ENCODE peak calls at places on chromosomes 11 and 22, in six cellular contexts. N is stimulated activated CD4-positive, alpha-beta T cell treated with anti-CD3 and anti-CD28 coated beads, Interleukin-4, amount 100 ng/mL, for 48 hours; X is uterus; I is NCI-H1105; S is nephron progenitor cell; J is GM23338. Q is an unnamed sample.

GRCh38 chr22:44389926-44390925 is 77.5 kb upstream of the SHISAL1 start:
- DNase-seq in J (no peak), S (no peak), X (no peak), N (no peak), I (no peak), Q (no peak)

GRCh38 chr11:72657356-72657755 is 16.9 kb downstream of the PDE2A start:
- DNase-seq in I (no peak), S (peak), J (no peak), N (no peak), X (no peak), Q (no peak)

GRCh38 chr11:107743161-107743560 is 31.3 kb upstream of the SLN start:
- DNase-seq in J (no peak), N (no peak), X (no peak), S (no peak), I (no peak), Q (no peak)

GRCh38 chr11:95575517-95575916 is 214.1 kb downstream of the FAM76B start:
- DNase-seq in S (no peak), J (no peak), N (no peak), I (no peak), X (no peak), Q (no peak)

GRCh38 chr11:14335712-14336111 is 23.3 kb downstream of the RRAS2 start:
- DNase-seq in S (no peak), N (no peak), I (no peak), X (no peak), J (no peak), Q (no peak)

GRCh38 chr11:114964676-114965214 is 286.4 kb downstream of the NXPE2 start:
- DNase-seq in I (peak), N (no peak), X (no peak), J (no peak), S (no peak), Q (no peak)

GRCh38 chr11:17408641-17409040 is 20.2 kb upstream of the KCNJ11 start:
- DNase-seq in S (no peak), I (no peak), J (no peak), X (no peak), N (no peak), Q (no peak)

GRCh38 chr22:34333285-34333684 is 413.0 kb upstream of the LARGE1 start:
- DNase-seq in N (no peak), X (no peak), S (no peak), J (peak), I (no peak), Q (no peak)

GRCh38 chr22:36541831-36542391 is 12.9 kb upstream of the EIF3D start:
- DNase-seq in X (peak), I (no peak), S (no peak), J (no peak), N (peak), Q (no peak)

GRCh38 chr22:29790061-29790460 is 22.9 kb downstream of the UQCR10 start:
- DNase-seq in N (no peak), I (no peak), X (no peak), S (no peak), J (no peak), Q (no peak)

GRCh38 chr11:11972942-11973341 is 35.5 kb downstream of the DKK3 start:
- DNase-seq in I (no peak), J (no peak), N (no peak), X (no peak), S (no peak), Q (no peak)

GRCh38 chr11:62689421-62690183 is at the start of gene LRRN4CL:
- DNase-seq in I (no peak), N (no peak), X (peak), J (no peak), S (no peak), Q (no peak)

GRCh38 chr11:129767827-129768226 is 47.8 kb upstream of the TMEM45B start:
- DNase-seq in I (no peak), S (no peak), N (no peak), J (no peak), X (no peak), Q (no peak)

GRCh38 chr22:44570476-44571445 is 72.7 kb upstream of the RTL6 start:
- DNase-seq in I (no peak), X (no peak), S (no peak), N (no peak), J (no peak), Q (no peak)

GRCh38 chr11:125165111-125165663 is 636 bp downstream of the PKNOX2 start:
- DNase-seq in N (no peak), X (no peak), S (peak), I (peak), J (peak), Q (no peak)

GRCh38 chr11:113690619-113691569 is 15.2 kb downstream of the TMPRSS5 start:
- DNase-seq in I (no peak), S (peak), N (peak), J (peak), X (no peak), Q (peak)

GRCh38 chr11:34345012-34345804 is 12.6 kb downstream of the ABTB2 start:
- DNase-seq in J (no peak), S (no peak), I (no peak), N (no peak), X (peak), Q (no peak)

GRCh38 chr11:125168875-125169537 is 4.5 kb downstream of the PKNOX2 start:
- DNase-seq in X (peak), S (no peak), N (no peak), I (no peak), J (no peak), Q (no peak)

GRCh38 chr11:131760191-131760951 is 390.0 kb downstream of the NTM start:
- DNase-seq in X (no peak), S (peak), I (no peak), J (peak), N (no peak), Q (no peak)

GRCh38 chr11:7444582-7444981 is 40.7 kb upstream of the OLFML1 start:
- DNase-seq in X (no peak), N (no peak), J (no peak), I (no peak), S (no peak), Q (no peak)

GRCh38 chr22:38260760-38261477 is 11.9 kb downstream of the TMEM184B start:
- DNase-seq in X (no peak), S (no peak), I (no peak), N (no peak), J (no peak), Q (no peak)

GRCh38 chr22:33519140-33519973 is 400.9 kb downstream of the LARGE1 start:
- DNase-seq in N (no peak), S (peak), X (peak), J (peak), I (peak), Q (peak)

GRCh38 chr11:68750197-68750987 is 928 bp downstream of the TESMIN start:
- DNase-seq in N (no peak), J (peak), I (no peak), X (no peak), S (peak), Q (peak)

GRCh38 chr11:47661245-47661644 is 18.9 kb upstream of the MTCH2 start:
- DNase-seq in X (no peak), I (no peak), N (no peak), J (no peak), S (no peak), Q (no peak)

GRCh38 chr11:34638897-34639296 is 18.0 kb downstream of the EHF start:
- DNase-seq in N (no peak), X (no peak), S (no peak), I (no peak), J (no peak), Q (no peak)

GRCh38 chr11:117188620-117189081 is 10.1 kb downstream of the SIDT2 start:
- DNase-seq in J (no peak), S (no peak), I (no peak), X (no peak), N (no peak), Q (no peak)

GRCh38 chr11:118609380-118610219 is 2.2 kb downstream of the PHLDB1 start:
- DNase-seq in S (peak), N (peak), J (peak), X (peak), I (no peak), Q (no peak)

GRCh38 chr11:114171257-114172054 is 111.9 kb downstream of the ZBTB16 start:
- DNase-seq in X (peak), I (no peak), J (no peak), N (no peak), S (peak), Q (peak)

GRCh38 chr11:44316388-44317240 is 6.7 kb upstream of the ALX4 start:
- DNase-seq in N (no peak), X (no peak), I (no peak), S (peak), J (peak), Q (no peak)

GRCh38 chr22:43823353-43823908 is 11.3 kb upstream of the EFCAB6 start:
- DNase-seq in I (no peak), S (no peak), J (peak), X (no peak), N (no peak), Q (peak)

GRCh38 chr22:28243539-28243938 is 324.5 kb upstream of the PITPNB start:
- DNase-seq in J (no peak), N (no peak), S (no peak), X (no peak), I (no peak), Q (no peak)

GRCh38 chr11:19606856-19607655 is 105.6 kb upstream of the NAV2 start:
- DNase-seq in I (no peak), J (no peak), N (no peak), X (no peak), S (no peak), Q (no peak)

GRCh38 chr11:71103266-71103665 is 149.1 kb downstream of the SHANK2 start:
- DNase-seq in S (no peak), I (no peak), J (no peak), X (no peak), N (no peak), Q (no peak)

GRCh38 chr11:111559791-111560190 is 19.3 kb downstream of the LAYN start:
- DNase-seq in N (no peak), I (no peak), X (no peak), J (no peak), S (no peak), Q (no peak)

Q was measured in Peyer's patch.